ENCODE peak calls at places on chromosomes 13 and 19, in nine cellular contexts. One of them, this sample, is unnamed.

GRCh38 chr13:41111454-41111853 is 21.1 kb downstream of the KBTBD6 start:
- DNase-seq in GDM1: no peak
- DNase-seq in C1 segment of cervical spinal cord: no peak
- DNase-seq in NCI-H345: no peak
- DNase-seq in GM03348: peak
- DNase-seq in activated CD4-positive, CD25-positive, alpha-beta regulatory T cell treated with anti-CD3 and anti-CD28 coated beads, Interleukin-2, amount 50 U/mL, for 72 hours: no peak
- DNase-seq in psoas muscle: no peak
- DNase-seq in fibroblast of villous mesenchyme: peak
- DNase-seq in astrocyte of the cerebellum: no peak
- DNase-seq in this sample: no peak

GRCh38 chr19:6465006-6465405 is 935 bp downstream of the CRB3 start:
- DNase-seq in activated CD4-positive, CD25-positive, alpha-beta regulatory T cell treated with anti-CD3 and anti-CD28 coated beads, Interleukin-2, amount 50 U/mL, for 72 hours: no peak
- DNase-seq in psoas muscle: no peak
- DNase-seq in astrocyte of the cerebellum: no peak
- DNase-seq in NCI-H345: no peak
- DNase-seq in GDM1: no peak
- DNase-seq in fibroblast of villous mesenchyme: no peak
- DNase-seq in C1 segment of cervical spinal cord: no peak
- DNase-seq in GM03348: no peak
- DNase-seq in this sample: no peak

GRCh38 chr13:109922518-109922917 is 136.1 kb upstream of the IRS2 start:
- DNase-seq in activated CD4-positive, CD25-positive, alpha-beta regulatory T cell treated with anti-CD3 and anti-CD28 coated beads, Interleukin-2, amount 50 U/mL, for 72 hours: no peak
- DNase-seq in GDM1: no peak
- DNase-seq in fibroblast of villous mesenchyme: no peak
- DNase-seq in psoas muscle: no peak
- DNase-seq in NCI-H345: no peak
- DNase-seq in astrocyte of the cerebellum: no peak
- DNase-seq in GM03348: no peak
- DNase-seq in C1 segment of cervical spinal cord: no peak
- DNase-seq in this sample: no peak

GRCh38 chr13:93996471-93996870 is 483.0 kb downstream of the DCT start:
- DNase-seq in GDM1: no peak
- DNase-seq in C1 segment of cervical spinal cord: no peak
- DNase-seq in fibroblast of villous mesenchyme: no peak
- DNase-seq in GM03348: no peak
- DNase-seq in activated CD4-positive, CD25-positive, alpha-beta regulatory T cell treated with anti-CD3 and anti-CD28 coated beads, Interleukin-2, amount 50 U/mL, for 72 hours: no peak
- DNase-seq in psoas muscle: no peak
- DNase-seq in astrocyte of the cerebellum: no peak
- DNase-seq in NCI-H345: no peak
- DNase-seq in this sample: no peak

GRCh38 chr19:51904331-51905165 is at the start of gene ZNF649:
- DNase-seq in fibroblast of villous mesenchyme: peak
- DNase-seq in GDM1: peak
- DNase-seq in psoas muscle: peak
- DNase-seq in NCI-H345: peak
- DNase-seq in C1 segment of cervical spinal cord: peak
- DNase-seq in activated CD4-positive, CD25-positive, alpha-beta regulatory T cell treated with anti-CD3 and anti-CD28 coated beads, Interleukin-2, amount 50 U/mL, for 72 hours: peak
- DNase-seq in astrocyte of the cerebellum: peak
- DNase-seq in GM03348: peak
- DNase-seq in this sample: peak

GRCh38 chr13:46893820-46894533 is 2.9 kb downstream of the HTR2A start:
- DNase-seq in psoas muscle: peak
- DNase-seq in NCI-H345: peak
- DNase-seq in astrocyte of the cerebellum: peak
- DNase-seq in fibroblast of villous mesenchyme: peak
- DNase-seq in activated CD4-positive, CD25-positive, alpha-beta regulatory T cell treated with anti-CD3 and anti-CD28 coated beads, Interleukin-2, amount 50 U/mL, for 72 hours: peak
- DNase-seq in GM03348: peak
- DNase-seq in GDM1: peak
- DNase-seq in C1 segment of cervical spinal cord: peak
- DNase-seq in this sample: peak

GRCh38 chr19:44903602-44904425 is 1.8 kb upstream of the APOE start:
- DNase-seq in NCI-H345: peak
- DNase-seq in C1 segment of cervical spinal cord: peak
- DNase-seq in psoas muscle: peak
- DNase-seq in astrocyte of the cerebellum: no peak
- DNase-seq in GM03348: peak
- DNase-seq in GDM1: peak
- DNase-seq in fibroblast of villous mesenchyme: peak
- DNase-seq in activated CD4-positive, CD25-positive, alpha-beta regulatory T cell treated with anti-CD3 and anti-CD28 coated beads, Interleukin-2, amount 50 U/mL, for 72 hours: peak
- DNase-seq in this sample: peak

GRCh38 chr13:59673301-59673700 is 490.4 kb downstream of the DIAPH3 start:
- DNase-seq in GM03348: no peak
- DNase-seq in fibroblast of villous mesenchyme: no peak
- DNase-seq in astrocyte of the cerebellum: peak
- DNase-seq in psoas muscle: no peak
- DNase-seq in NCI-H345: no peak
- DNase-seq in GDM1: no peak
- DNase-seq in C1 segment of cervical spinal cord: no peak
- DNase-seq in activated CD4-positive, CD25-positive, alpha-beta regulatory T cell treated with anti-CD3 and anti-CD28 coated beads, Interleukin-2, amount 50 U/mL, for 72 hours: no peak
- DNase-seq in this sample: no peak

GRCh38 chr19:16142032-16142580 is 1.4 kb upstream of the HSH2D start:
- DNase-seq in activated CD4-positive, CD25-positive, alpha-beta regulatory T cell treated with anti-CD3 and anti-CD28 coated beads, Interleukin-2, amount 50 U/mL, for 72 hours: no peak
- DNase-seq in astrocyte of the cerebellum: no peak
- DNase-seq in psoas muscle: no peak
- DNase-seq in NCI-H345: no peak
- DNase-seq in GDM1: no peak
- DNase-seq in C1 segment of cervical spinal cord: no peak
- DNase-seq in fibroblast of villous mesenchyme: no peak
- DNase-seq in GM03348: no peak
- DNase-seq in this sample: no peak

GRCh38 chr19:22545751-22546150 is 88.4 kb upstream of the ZNF492 start:
- DNase-seq in GM03348: peak
- DNase-seq in fibroblast of villous mesenchyme: no peak
- DNase-seq in astrocyte of the cerebellum: no peak
- DNase-seq in GDM1: peak
- DNase-seq in C1 segment of cervical spinal cord: peak
- DNase-seq in psoas muscle: no peak
- DNase-seq in NCI-H345: no peak
- DNase-seq in activated CD4-positive, CD25-positive, alpha-beta regulatory T cell treated with anti-CD3 and anti-CD28 coated beads, Interleukin-2, amount 50 U/mL, for 72 hours: no peak
- DNase-seq in this sample: peak

GRCh38 chr19:12648088-12648487 is 18.5 kb downstream of the MAN2B1 start:
- DNase-seq in activated CD4-positive, CD25-positive, alpha-beta regulatory T cell treated with anti-CD3 and anti-CD28 coated beads, Interleukin-2, amount 50 U/mL, for 72 hours: no peak
- DNase-seq in psoas muscle: no peak
- DNase-seq in GM03348: peak
- DNase-seq in C1 segment of cervical spinal cord: no peak
- DNase-seq in fibroblast of villous mesenchyme: no peak
- DNase-seq in NCI-H345: no peak
- DNase-seq in GDM1: no peak
- DNase-seq in astrocyte of the cerebellum: no peak
- DNase-seq in this sample: no peak

This sample was measured in HAP-1.